ENCODE peak calls at places on chromosomes 12 and 14, in ten cellular contexts. E, K, Z, C, D, W, Y, F, L and R are unnamed samples.

GRCh38 chr14:28307506-28307905 is 459.1 kb upstream of the FOXG1 start:
- DNase-seq in E (no peak), K (no peak), Z (no peak), C (no peak), D (no peak), W (no peak), Y (no peak), F (no peak), L (no peak), R (no peak)

GRCh38 chr12:127909031-127909430 is 357.9 kb upstream of the TMEM132C start:
- DNase-seq in E (no peak), K (no peak), Z (no peak), C (no peak), D (no peak), W (no peak), Y (no peak), F (no peak), L (no peak), R (no peak)

GRCh38 chr12:75893758-75894157 is 137.8 kb downstream of the PHLDA1 start:
- DNase-seq in E (no peak), K (no peak), Z (no peak), C (no peak), D (no peak), W (no peak), Y (no peak), F (no peak), L (no peak), R (no peak)

GRCh38 chr14:25340882-25341281 is 290.9 kb upstream of the STXBP6 start:
- DNase-seq in E (no peak), K (no peak), Z (no peak), C (no peak), D (no peak), W (no peak), Y (no peak), F (no peak), L (no peak), R (no peak)

GRCh38 chr14:87443787-87444186 is 549.2 kb downstream of the GALC start:
- DNase-seq in E (no peak), K (no peak), Z (no peak), C (no peak), D (no peak), W (no peak), Y (no peak), F (no peak), L (no peak), R (no peak)

GRCh38 chr14:29913550-29913949 is 14.1 kb downstream of the PRKD1 start:
- DNase-seq in E (no peak), K (no peak), Z (no peak), C (no peak), D (no peak), W (no peak), Y (no peak), F (no peak), L (no peak), R (no peak)

GRCh38 chr14:101560534-101561113 is 671 bp upstream of the DIO3 start:
- DNase-seq in E (no peak), K (no peak), Z (no peak), C (no peak), D (no peak), W (no peak), Y (no peak), F (no peak), L (no peak), R (no peak)

GRCh38 chr12:24937553-24938244 is 11.2 kb downstream of the BCAT1 start:
- DNase-seq in E (no peak), K (no peak), Z (no peak), C (no peak), D (no peak), W (no peak), Y (no peak), F (no peak), L (no peak), R (no peak)

GRCh38 chr14:22466520-22466919 is 122.5 kb downstream of the DAD1 start:
- DNase-seq in E (no peak), K (no peak), Z (no peak), C (no peak), D (no peak), W (no peak), Y (no peak), F (no peak), L (no peak), R (no peak)

GRCh38 chr14:51895425-51895824 is 35.0 kb downstream of the GNG2 start:
- DNase-seq in E (no peak), K (no peak), Z (no peak), C (no peak), D (no peak), W (no peak), Y (no peak), F (no peak), L (no peak), R (no peak)

GRCh38 chr12:100163416-100164152 is 20.9 kb upstream of the BLTP3B start:
- DNase-seq in E (no peak), K (peak), Z (peak), C (peak), D (peak), W (peak), Y (no peak), F (peak), L (peak), R (peak)

GRCh38 chr12:58502857-58503256 is 417.4 kb downstream of the LRIG3 start:
- DNase-seq in E (no peak), K (no peak), Z (no peak), C (no peak), D (no peak), W (no peak), Y (no peak), F (no peak), L (no peak), R (no peak)

GRCh38 chr14:72780771-72781170 is 113.1 kb downstream of the DPF3 start:
- DNase-seq in E (peak), K (no peak), Z (no peak), C (no peak), D (no peak), W (no peak), Y (peak), F (no peak), L (peak), R (no peak)

GRCh38 chr12:1644523-1645438 is 15.8 kb downstream of the WNT5B start:
- DNase-seq in E (peak), K (peak), Z (no peak), C (no peak), D (no peak), W (peak), Y (no peak), F (peak), L (peak), R (peak)

GRCh38 chr12:32390572-32391219 is 8.7 kb upstream of the FGD4 start:
- DNase-seq in E (no peak), K (peak), Z (no peak), C (no peak), D (peak), W (no peak), Y (no peak), F (peak), L (no peak), R (no peak)

GRCh38 chr14:74763803-74764531 is 851 bp downstream of the YLPM1 start:
- DNase-seq in E (no peak), K (peak), Z (no peak), C (peak), D (peak), W (peak), Y (no peak), F (peak), L (no peak), R (no peak)

GRCh38 chr14:32939254-32940065 is 781 bp downstream of the NPAS3 start:
- DNase-seq in E (peak), K (peak), Z (peak), C (peak), D (peak), W (peak), Y (no peak), F (peak), L (no peak), R (peak)

GRCh38 chr14:95507174-95507573 is 9.3 kb downstream of the SYNE3 start:
- DNase-seq in E (peak), K (peak), Z (no peak), C (no peak), D (no peak), W (peak), Y (peak), F (peak), L (peak), R (no peak)

GRCh38 chr12:117036547-117036946 is 62.7 kb downstream of the TESC start:
- DNase-seq in E (no peak), K (peak), Z (no peak), C (no peak), D (no peak), W (no peak), Y (no peak), F (no peak), L (no peak), R (no peak)

GRCh38 chr14:72651081-72651480 is 242.8 kb downstream of the DPF3 start:
- DNase-seq in E (no peak), K (no peak), Z (no peak), C (peak), D (no peak), W (no peak), Y (no peak), F (no peak), L (no peak), R (no peak)

GRCh38 chr12:115201928-115202327 is 518.0 kb upstream of the TBX3 start:
- DNase-seq in E (no peak), K (no peak), Z (no peak), C (no peak), D (no peak), W (no peak), Y (no peak), F (no peak), L (no peak), R (no peak)

GRCh38 chr12:80241576-80242273 is 142.4 kb downstream of the OTOGL start:
- DNase-seq in E (no peak), K (no peak), Z (no peak), C (no peak), D (no peak), W (no peak), Y (peak), F (no peak), L (no peak), R (no peak)

GRCh38 chr14:86087377-86087776 is 557.4 kb downstream of the FLRT2 start:
- DNase-seq in E (no peak), K (no peak), Z (no peak), C (no peak), D (no peak), W (no peak), Y (no peak), F (no peak), L (no peak), R (no peak)

GRCh38 chr12:104805186-104805585 is 152.9 kb downstream of the SLC41A2 start:
- DNase-seq in E (no peak), K (no peak), Z (no peak), C (no peak), D (no peak), W (no peak), Y (peak), F (no peak), L (no peak), R (no peak)

GRCh38 chr14:96816281-96816680 is 19.1 kb downstream of the VRK1 start:
- DNase-seq in E (no peak), K (no peak), Z (no peak), C (no peak), D (no peak), W (no peak), Y (no peak), F (no peak), L (no peak), R (no peak)

DNA sequence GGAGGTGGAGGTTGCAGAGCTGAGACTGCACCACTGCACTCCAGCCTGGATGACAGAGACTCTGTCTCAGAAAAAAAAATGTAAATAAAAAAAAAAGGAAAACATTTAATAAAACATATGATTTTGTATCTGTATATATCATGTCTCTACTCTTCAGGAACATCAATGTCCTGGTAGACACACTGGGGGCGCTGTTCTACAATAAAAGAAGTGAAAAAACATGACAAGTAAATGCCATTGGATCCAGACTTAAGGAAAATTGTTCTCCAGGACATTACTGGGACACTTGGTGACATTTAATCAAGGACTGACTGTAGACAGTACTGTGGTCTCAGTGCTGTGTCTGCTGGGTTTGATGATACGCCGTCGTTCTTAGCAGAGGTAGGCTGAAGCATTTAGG is 15.5 kb upstream of the KLC1 start:
- DNase-seq in E (no peak), K (no peak), Z (no peak), C (no peak), D (no peak), W (no peak), Y (no peak), F (no peak), L (no peak), R (no peak)
- TF ChIP-seq CTCF in E (peak), K (no peak), Z (no peak), C (no peak), D (no peak), W (no peak), Y (no peak), F (peak), L (no peak), R (no peak)

DNA sequence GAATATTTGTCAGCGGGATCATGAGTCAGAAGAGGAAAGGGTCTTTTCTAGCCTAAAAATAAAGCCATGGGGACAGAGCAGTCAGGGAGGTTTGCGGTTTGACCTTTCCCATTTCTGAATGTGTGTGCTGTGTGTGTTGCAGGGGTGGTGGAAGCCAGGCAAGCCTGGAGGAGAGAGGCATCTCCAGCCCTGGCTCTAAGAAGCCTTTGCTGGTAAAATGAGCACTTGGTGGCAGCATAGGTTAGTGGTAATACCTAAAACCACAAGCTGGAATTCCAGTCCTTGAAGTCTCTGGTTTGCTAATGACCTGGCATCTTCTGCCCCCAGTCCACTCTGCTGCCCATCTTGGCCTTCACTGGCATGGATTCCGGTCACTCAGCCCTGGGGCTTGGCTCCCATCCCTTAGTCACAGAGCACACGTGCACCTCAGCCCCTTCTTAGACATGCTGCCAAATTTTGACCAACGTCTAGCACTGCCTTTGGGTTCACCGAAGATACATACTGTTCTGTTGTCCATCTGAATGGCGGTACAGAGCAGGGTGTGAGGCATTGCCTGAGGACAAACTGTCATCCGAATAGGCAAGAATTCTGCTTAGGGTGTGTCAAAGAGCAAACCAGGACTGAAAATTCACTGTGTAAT is 52.7 kb downstream of the KCNA5 start:
- DNase-seq in E (no peak), K (no peak), Z (no peak), C (peak), D (no peak), W (no peak), Y (peak), F (no peak), L (no peak), R (no peak)
- TF ChIP-seq CTCF in E (peak), K (no peak), Z (no peak), C (no peak), D (peak), W (no peak), Y (peak), F (no peak), L (peak), R (no peak)

DNA sequence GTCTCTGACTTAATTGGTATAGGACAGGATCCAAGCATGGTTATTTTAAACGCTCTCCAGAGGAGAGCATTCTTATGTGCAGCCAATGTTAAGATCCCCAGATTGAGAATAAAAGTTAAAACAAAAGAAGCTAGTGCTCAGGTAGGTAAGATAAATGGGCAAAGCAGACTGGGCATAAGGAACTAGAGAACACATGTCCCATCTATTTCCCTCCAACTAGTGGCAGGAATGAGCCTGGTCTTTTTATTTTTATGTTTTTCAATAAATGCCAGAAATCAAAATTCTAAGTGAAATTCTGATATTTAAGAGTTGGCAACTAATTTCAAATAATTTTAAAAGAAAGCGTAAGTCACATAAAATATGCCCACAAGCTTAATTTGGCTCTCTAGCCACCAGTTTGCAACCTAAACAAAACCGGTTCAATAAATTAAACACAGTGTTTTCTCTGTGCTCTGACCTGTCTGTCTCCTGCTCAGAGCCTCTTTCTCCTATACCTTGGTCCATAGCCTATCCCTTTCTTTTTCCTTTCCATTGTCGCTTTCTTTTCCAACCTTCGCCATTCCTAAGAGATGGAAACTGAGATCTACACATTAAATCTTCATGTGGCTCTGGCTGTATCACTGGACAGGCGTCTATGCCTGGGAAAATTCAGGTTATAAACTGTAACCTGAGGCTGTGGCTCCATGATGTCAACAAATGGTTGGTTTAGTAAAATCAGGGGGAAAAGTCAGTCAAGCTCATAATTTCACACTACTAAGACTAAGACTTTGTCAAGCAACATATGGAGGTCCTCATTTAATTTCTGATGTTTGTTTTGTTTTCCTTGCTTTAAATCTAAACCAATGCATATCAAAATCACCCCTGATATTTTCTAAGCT is 5.5 kb downstream of the SLC38A1 start:
- DNase-seq in E (no peak), K (no peak), Z (no peak), C (no peak), D (peak), W (no peak), Y (no peak), F (no peak), L (no peak), R (no peak)
- TF ChIP-seq CTCF in E (peak), K (peak), Z (peak), C (peak), D (peak), W (no peak), Y (peak), F (no peak), L (peak), R (peak)

DNA sequence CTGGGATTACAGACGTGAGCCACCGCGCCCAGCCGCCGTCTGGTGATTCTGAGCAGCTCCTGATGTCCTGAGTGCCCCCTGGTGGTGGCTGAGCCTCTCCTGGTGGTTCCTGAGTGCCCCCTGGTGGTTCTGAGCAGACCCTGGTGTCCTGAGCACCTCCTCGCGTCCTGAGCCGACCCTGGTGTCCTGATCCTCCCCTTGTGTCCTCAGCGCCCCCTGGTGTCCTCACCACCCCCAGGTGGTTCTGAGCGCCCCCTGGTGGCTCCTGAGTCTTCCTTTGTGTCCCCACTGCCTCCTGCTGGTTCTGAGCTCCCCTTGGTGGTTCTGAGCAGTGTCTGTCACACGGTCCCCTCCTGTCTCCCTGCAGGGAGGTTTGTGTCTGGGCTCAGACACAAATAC is 1304.9 kb downstream of the TMEM121 start:
- DNase-seq in E (no peak), K (peak), Z (no peak), C (no peak), D (peak), W (no peak), Y (no peak), F (no peak), L (no peak), R (no peak)
- TF ChIP-seq CTCF in E (no peak), K (peak), Z (no peak), C (peak), D (no peak), W (no peak), Y (peak), F (peak), L (no peak), R (no peak)

GRCh38 chr14:68921666-68922065 is 57.4 kb downstream of the ACTN1 start:
- DNase-seq in E (no peak), K (no peak), Z (no peak), C (peak), D (peak), W (no peak), Y (no peak), F (no peak), L (no peak), R (no peak)
- TF ChIP-seq CTCF in E (no peak), K (no peak), Z (no peak), C (peak), D (peak), W (no peak), Y (no peak), F (no peak), L (no peak), R (no peak)